ENCODE peak calls at places on chromosomes 1 and 21, in seven cellular contexts. J, Z, S, H, B, D and Y are unnamed samples.

GRCh38 chr1:155931332-155932038 is 2.7 kb downstream of the KHDC4 start:
- DNase-seq in B (no peak), J (no peak), S (no peak), D (no peak), H (no peak), Z (peak), Y (peak)

GRCh38 chr1:53140451-53140850 is 2.0 kb downstream of the SLC1A7 start:
- DNase-seq in Z (no peak), D (no peak), J (no peak), H (no peak), S (no peak), B (no peak), Y (no peak)

GRCh38 chr1:235411489-235412486 is 44.6 kb downstream of the TBCE start:
- DNase-seq in Z (no peak), J (no peak), D (no peak), H (no peak), S (no peak), B (no peak), Y (no peak)

GRCh38 chr1:41420877-41421276 is 59.6 kb downstream of the FOXO6 start:
- DNase-seq in H (no peak), J (no peak), S (no peak), B (peak), D (no peak), Z (no peak), Y (no peak)

GRCh38 chr1:153542956-153543737 is 2.4 kb upstream of the S100A5 start:
- DNase-seq in J (no peak), Z (no peak), B (no peak), H (no peak), S (no peak), D (no peak), Y (no peak)

GRCh38 chr21:34695434-34695833 is 26.6 kb downstream of the CLIC6 start:
- DNase-seq in S (no peak), B (no peak), Z (no peak), D (peak), J (no peak), H (no peak), Y (no peak)

GRCh38 chr1:21324368-21325137 is 34.3 kb upstream of the ECE1 start:
- DNase-seq in D (no peak), H (peak), J (peak), Z (peak), B (peak), S (peak), Y (peak)

GRCh38 chr1:207807395-207808321 is 55.8 kb downstream of the CD46 start:
- DNase-seq in H (no peak), Z (no peak), B (no peak), D (no peak), S (no peak), J (no peak), Y (no peak)

GRCh38 chr1:212067790-212068189 is 32.2 kb downstream of the DTL start:
- DNase-seq in D (no peak), Z (no peak), B (no peak), J (no peak), H (no peak), S (no peak), Y (no peak)

GRCh38 chr21:41183575-41183974 is 15.6 kb downstream of the BACE2 start:
- DNase-seq in D (no peak), S (peak), H (no peak), B (no peak), J (no peak), Z (no peak), Y (no peak)

GRCh38 chr1:220954321-220954720 is 75.1 kb downstream of the HLX start:
- DNase-seq in J (no peak), H (no peak), D (no peak), Z (no peak), B (no peak), S (no peak), Y (no peak)

GRCh38 chr1:50976890-50977574 is 7.0 kb downstream of the CDKN2C start:
- DNase-seq in Z (peak), S (peak), B (peak), H (peak), J (peak), D (peak), Y (peak)

GRCh38 chr1:154870734-154871133 is 653 bp upstream of the KCNN3 start:
- DNase-seq in D (no peak), S (no peak), Z (no peak), B (no peak), H (no peak), J (no peak), Y (no peak)

GRCh38 chr1:14924455-14925325 is 228.9 kb upstream of the TMEM51 start:
- DNase-seq in S (peak), B (peak), H (peak), J (no peak), D (no peak), Z (peak), Y (peak)

GRCh38 chr1:118861216-118861615 is 126.9 kb downstream of the TBX15 start:
- DNase-seq in Z (no peak), J (no peak), B (no peak), H (no peak), D (no peak), S (no peak), Y (no peak)

GRCh38 chr1:209805341-209805781 is 581 bp downstream of the IRF6 start:
- DNase-seq in Z (peak), H (no peak), B (no peak), S (no peak), D (no peak), J (no peak), Y (no peak)

GRCh38 chr21:46150491-46151121 is 4.8 kb downstream of the FTCD start:
- DNase-seq in D (no peak), H (no peak), J (no peak), B (no peak), Z (no peak), S (no peak), Y (no peak)

GRCh38 chr1:246294263-246294662 is 212.8 kb downstream of the SMYD3 start:
- DNase-seq in Z (no peak), S (no peak), B (no peak), H (no peak), J (no peak), D (no peak), Y (no peak)

GRCh38 chr1:228978486-228979324 is 243.4 kb downstream of the RHOU start:
- DNase-seq in Z (no peak), B (peak), H (peak), J (no peak), S (peak), D (no peak), Y (no peak)

DNA sequence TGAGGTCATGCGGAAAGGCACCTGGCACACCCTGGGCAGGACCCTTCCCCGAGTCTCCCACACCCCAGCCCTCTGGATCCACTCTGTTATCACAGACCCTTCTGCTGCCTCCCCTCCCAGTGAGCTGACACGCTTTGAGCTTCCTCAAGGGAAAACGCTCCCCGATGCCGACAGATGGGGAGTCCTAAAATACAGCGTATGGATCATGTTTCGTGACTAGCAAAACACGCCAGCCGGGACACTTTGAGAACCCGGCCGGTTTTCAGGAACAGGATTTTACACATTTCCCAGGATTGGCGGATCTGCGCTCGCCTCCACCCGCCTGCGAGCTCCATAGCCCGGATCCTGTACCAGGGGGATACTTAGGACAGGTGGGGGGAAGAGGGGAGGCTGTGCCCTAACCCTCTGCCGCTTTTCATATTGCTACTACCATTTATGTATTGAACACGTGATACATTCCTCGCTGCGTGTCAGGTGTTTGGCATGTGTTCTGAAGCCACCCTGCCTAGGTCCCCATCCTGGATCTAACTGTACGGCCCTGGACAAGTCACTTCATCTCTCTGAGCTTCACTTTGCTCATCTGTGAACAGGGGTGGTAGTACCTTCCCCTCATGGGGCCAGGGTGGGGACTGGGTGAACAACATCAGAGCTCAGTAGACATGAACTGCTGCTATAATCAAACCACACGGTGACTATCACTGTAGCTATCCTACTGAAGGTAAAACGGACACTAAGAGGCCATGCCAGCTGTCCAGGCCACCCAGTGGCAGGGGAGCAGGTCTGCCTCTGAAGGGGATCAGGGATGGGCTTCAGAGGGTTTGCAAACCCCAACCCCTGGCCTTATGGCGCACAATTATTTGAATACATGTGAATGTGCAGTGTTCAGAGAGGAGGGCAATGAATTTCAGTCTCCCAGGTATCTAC is 63.2 kb downstream of the SSBP3 start:
- DNase-seq in D (no peak), H (no peak), Z (no peak), B (no peak), J (no peak), S (no peak), Y (no peak)
- TF ChIP-seq CTCF in D (no peak), H (no peak), Z (no peak), B (no peak), J (no peak), S (no peak), Y (no peak)

GRCh38 chr1:23553206-23553895 is 6.0 kb downstream of the ID3 start:
- DNase-seq in J (no peak), S (no peak), D (no peak), B (no peak), Z (no peak), H (no peak), Y (no peak)

GRCh38 chr1:23555949-23556640 is 3.2 kb downstream of the ID3 start:
- DNase-seq in D (no peak), Z (no peak), J (no peak), S (peak), B (peak), H (no peak), Y (no peak)

GRCh38 chr1:23553896-23554480 is 5.3 kb downstream of the ID3 start:
- DNase-seq in J (no peak), H (no peak), B (no peak), S (no peak), D (no peak), Z (no peak), Y (no peak)

GRCh38 chr1:23555225-23555801 is 4.0 kb downstream of the ID3 start:
- DNase-seq in Z (no peak), H (no peak), S (peak), D (no peak), B (no peak), J (no peak), Y (no peak)

GRCh38 chr1:23554481-23555224 is 4.6 kb downstream of the ID3 start:
- DNase-seq in Z (peak), B (peak), S (peak), J (peak), H (peak), D (no peak), Y (peak)
- TF ChIP-seq CTCF in Z (no peak), B (peak), S (peak), J (peak), H (no peak), D (peak), Y (no peak)

DNA sequence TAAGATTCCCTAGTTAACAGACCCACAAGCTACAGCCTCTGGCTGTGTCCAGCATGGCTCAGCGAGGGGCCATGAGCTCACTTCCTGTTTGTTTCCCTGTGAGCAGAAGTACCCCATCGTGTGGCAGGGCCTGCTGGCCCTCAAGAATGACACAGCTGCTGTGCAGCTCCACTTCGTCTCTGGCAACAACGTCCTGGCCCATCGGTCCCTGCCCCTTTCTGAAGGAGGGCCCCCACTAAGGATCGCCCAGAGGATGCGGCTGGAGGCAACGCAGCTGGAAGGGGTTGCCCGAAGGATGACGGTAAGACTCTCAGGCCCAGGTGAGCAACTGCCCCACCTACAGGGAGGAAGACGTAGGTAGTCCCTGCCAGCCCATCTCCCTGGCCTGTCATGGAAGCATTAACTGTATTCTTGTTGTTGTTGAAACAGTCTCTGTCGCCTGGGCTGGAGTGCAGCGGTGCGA is 38.2 kb downstream of the ZBTB17 start:
- DNase-seq in H (no peak), D (no peak), J (no peak), S (peak), Z (no peak), B (no peak), Y (no peak)
- TF ChIP-seq CTCF in H (no peak), D (peak), J (no peak), S (peak), Z (no peak), B (no peak), Y (no peak)

DNA sequence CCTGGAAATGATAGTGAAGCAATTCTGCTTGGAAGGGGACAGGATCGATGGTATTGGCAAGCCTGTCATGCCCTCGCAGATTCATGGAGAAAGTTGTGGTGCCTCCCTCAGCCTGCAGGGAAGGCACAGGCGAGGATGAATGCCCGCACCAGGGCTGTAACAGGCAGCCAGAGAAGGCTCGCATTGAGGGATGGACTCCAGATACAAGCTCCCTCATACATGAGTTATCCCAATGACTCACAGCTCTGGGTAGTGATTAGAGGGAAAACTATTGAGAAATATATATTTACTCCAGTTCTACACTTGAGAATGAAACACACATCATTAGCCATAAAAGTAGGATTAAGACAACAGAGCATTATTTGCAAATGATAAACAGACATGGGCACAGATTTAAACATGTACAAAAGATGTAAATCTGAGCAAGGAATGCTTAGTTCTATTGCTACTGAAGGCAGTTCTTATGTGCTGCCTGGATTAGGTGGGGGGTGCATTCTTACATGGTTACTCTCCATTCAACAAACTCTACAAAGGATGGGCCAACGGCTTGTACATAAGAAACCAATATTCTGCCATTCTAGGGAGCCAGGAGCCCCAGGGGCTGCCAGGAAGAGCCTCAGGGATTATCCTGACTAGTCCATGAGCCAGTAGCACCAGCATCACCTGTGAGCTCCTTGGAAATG is 98.0 kb downstream of the CSMD2 start:
- DNase-seq in Z (no peak), H (no peak), B (peak), J (no peak), D (no peak), S (peak), Y (no peak)
- TF ChIP-seq CTCF in Z (no peak), H (no peak), B (no peak), J (no peak), D (no peak), S (no peak), Y (no peak)